ENCODE peak calls at places on chromosomes 7 and 10, in nine cellular contexts. One of them, this sample, is unnamed.

GRCh38 chr7:130972201-130972600 is 238.2 kb upstream of the KLF14 start:
- DNase-seq in AG08396: no peak
- DNase-seq in PC-3: no peak
- DNase-seq in left kidney: no peak
- DNase-seq in HTR-8/SVneo: no peak
- DNase-seq in fibroblast of mammary gland: no peak
- DNase-seq in head of caudate nucleus: no peak
- DNase-seq in lung: no peak
- DNase-seq in thoracic aorta: no peak
- DNase-seq in this sample: no peak

GRCh38 chr7:112290065-112290464 is 83.6 kb downstream of the ZNF277 start:
- DNase-seq in HTR-8/SVneo: peak; percentile 10
- DNase-seq in AG08396: peak; percentile 18
- DNase-seq in fibroblast of mammary gland: peak; percentile 21
- DNase-seq in head of caudate nucleus: no peak
- DNase-seq in thoracic aorta: no peak
- DNase-seq in PC-3: peak; percentile 45
- DNase-seq in lung: no peak
- DNase-seq in left kidney: no peak
- DNase-seq in this sample: peak; percentile 16

GRCh38 chr10:59648711-59649201 is 60.9 kb downstream of the SLC16A9 start:
- DNase-seq in AG08396: no peak
- DNase-seq in PC-3: no peak
- DNase-seq in left kidney: no peak
- DNase-seq in head of caudate nucleus: peak; percentile 40
- DNase-seq in HTR-8/SVneo: no peak
- DNase-seq in fibroblast of mammary gland: peak; percentile 40
- DNase-seq in thoracic aorta: no peak
- DNase-seq in lung: no peak
- DNase-seq in this sample: no peak

GRCh38 chr10:12826800-12827372 is 174.6 kb downstream of the CCDC3 start:
- DNase-seq in HTR-8/SVneo: no peak
- DNase-seq in fibroblast of mammary gland: no peak
- DNase-seq in thoracic aorta: no peak
- DNase-seq in PC-3: no peak
- DNase-seq in head of caudate nucleus: no peak
- DNase-seq in lung: no peak
- DNase-seq in left kidney: no peak
- DNase-seq in AG08396: no peak
- DNase-seq in this sample: no peak

GRCh38 chr10:58152698-58153263 is 114.9 kb downstream of the IPMK start:
- DNase-seq in left kidney: peak; percentile 68
- DNase-seq in thoracic aorta: no peak
- DNase-seq in HTR-8/SVneo: peak; percentile 31
- DNase-seq in head of caudate nucleus: peak; percentile 76
- DNase-seq in fibroblast of mammary gland: peak; percentile 75
- DNase-seq in lung: no peak
- DNase-seq in PC-3: peak; percentile 91
- DNase-seq in AG08396: peak; percentile 29
- DNase-seq in this sample: peak; percentile 41

GRCh38 chr7:68688416-68689086 is 909.7 kb upstream of the AUTS2 start:
- DNase-seq in thoracic aorta: no peak
- DNase-seq in HTR-8/SVneo: no peak
- DNase-seq in AG08396: no peak
- DNase-seq in fibroblast of mammary gland: no peak
- DNase-seq in left kidney: no peak
- DNase-seq in head of caudate nucleus: no peak
- DNase-seq in PC-3: no peak
- DNase-seq in lung: no peak
- DNase-seq in this sample: no peak

GRCh38 chr10:83078645-83079044 is 1060.7 kb upstream of the GHITM start:
- DNase-seq in left kidney: no peak
- DNase-seq in HTR-8/SVneo: no peak
- DNase-seq in lung: no peak
- DNase-seq in fibroblast of mammary gland: no peak
- DNase-seq in head of caudate nucleus: no peak
- DNase-seq in PC-3: no peak
- DNase-seq in AG08396: no peak
- DNase-seq in thoracic aorta: no peak
- DNase-seq in this sample: no peak

GRCh38 chr10:122091722-122092121 is 102.8 kb downstream of the TACC2 start:
- DNase-seq in HTR-8/SVneo: no peak
- DNase-seq in left kidney: no peak
- DNase-seq in lung: no peak
- DNase-seq in head of caudate nucleus: no peak
- DNase-seq in fibroblast of mammary gland: no peak
- DNase-seq in PC-3: no peak
- DNase-seq in AG08396: no peak
- DNase-seq in thoracic aorta: no peak
- DNase-seq in this sample: no peak

GRCh38 chr7:5422324-5423271 is 1.0 kb downstream of the TNRC18 start:
- DNase-seq in HTR-8/SVneo: no peak
- DNase-seq in AG08396: peak; percentile 45
- DNase-seq in head of caudate nucleus: peak; percentile 21
- DNase-seq in left kidney: peak; percentile 64
- DNase-seq in fibroblast of mammary gland: peak; percentile 55
- DNase-seq in thoracic aorta: no peak
- DNase-seq in PC-3: peak; percentile 44
- DNase-seq in lung: no peak
- DNase-seq in this sample: no peak

GRCh38 chr10:79102056-79102874 is 33.5 kb downstream of the ZMIZ1 start:
- DNase-seq in lung: no peak
- DNase-seq in head of caudate nucleus: peak; percentile 75
- DNase-seq in AG08396: peak; percentile 80
- DNase-seq in fibroblast of mammary gland: no peak
- DNase-seq in thoracic aorta: peak; percentile 28
- DNase-seq in HTR-8/SVneo: peak; percentile 50
- DNase-seq in PC-3: peak; percentile 49
- DNase-seq in left kidney: peak; percentile 95
- DNase-seq in this sample: peak; percentile 77

GRCh38 chr7:95493247-95493646 is 7.5 kb downstream of the ASB4 start:
- DNase-seq in AG08396: no peak
- DNase-seq in lung: no peak
- DNase-seq in thoracic aorta: no peak
- DNase-seq in PC-3: peak; percentile 74
- DNase-seq in head of caudate nucleus: no peak
- DNase-seq in HTR-8/SVneo: no peak
- DNase-seq in fibroblast of mammary gland: peak; percentile 67
- DNase-seq in left kidney: no peak
- DNase-seq in this sample: peak; percentile 50

GRCh38 chr10:18350340-18350739 is 210.1 kb downstream of the CACNB2 start:
- DNase-seq in HTR-8/SVneo: no peak
- DNase-seq in AG08396: no peak
- DNase-seq in thoracic aorta: no peak
- DNase-seq in lung: no peak
- DNase-seq in left kidney: peak; percentile 40
- DNase-seq in fibroblast of mammary gland: no peak
- DNase-seq in PC-3: no peak
- DNase-seq in head of caudate nucleus: no peak
- DNase-seq in this sample: no peak

GRCh38 chr10:79380125-79380917 is 33.1 kb downstream of the PPIF start:
- DNase-seq in fibroblast of mammary gland: peak; percentile 73
- DNase-seq in HTR-8/SVneo: no peak
- DNase-seq in head of caudate nucleus: no peak
- DNase-seq in thoracic aorta: no peak
- DNase-seq in left kidney: no peak
- DNase-seq in lung: no peak
- DNase-seq in AG08396: peak; percentile 75
- DNase-seq in PC-3: peak; percentile 77
- DNase-seq in this sample: no peak

GRCh38 chr10:132202070-132202970 is 15.6 kb downstream of the DPYSL4 start:
- DNase-seq in AG08396: no peak
- DNase-seq in HTR-8/SVneo: no peak
- DNase-seq in lung: no peak
- DNase-seq in head of caudate nucleus: no peak
- DNase-seq in fibroblast of mammary gland: no peak
- DNase-seq in PC-3: no peak
- DNase-seq in left kidney: no peak
- DNase-seq in thoracic aorta: no peak
- DNase-seq in this sample: no peak

GRCh38 chr10:43043773-43044394 is 33.0 kb upstream of the RET start:
- DNase-seq in PC-3: no peak
- DNase-seq in AG08396: no peak
- DNase-seq in HTR-8/SVneo: no peak
- DNase-seq in left kidney: no peak
- DNase-seq in lung: no peak
- DNase-seq in fibroblast of mammary gland: no peak
- DNase-seq in head of caudate nucleus: no peak
- DNase-seq in thoracic aorta: no peak
- DNase-seq in this sample: no peak

GRCh38 chr10:93436577-93436976 is 45.6 kb downstream of the MYOF start:
- DNase-seq in HTR-8/SVneo: no peak
- DNase-seq in thoracic aorta: peak; percentile 56
- DNase-seq in head of caudate nucleus: no peak
- DNase-seq in fibroblast of mammary gland: peak; percentile 98
- DNase-seq in lung: no peak
- DNase-seq in left kidney: peak; percentile 82
- DNase-seq in PC-3: peak; percentile 76
- DNase-seq in AG08396: peak; percentile 74
- DNase-seq in this sample: no peak

GRCh38 chr10:73577788-73578187 is 13.4 kb downstream of the USP54 start:
- DNase-seq in thoracic aorta: peak; percentile 66
- DNase-seq in AG08396: peak; percentile 26
- DNase-seq in fibroblast of mammary gland: peak; percentile 72
- DNase-seq in HTR-8/SVneo: no peak
- DNase-seq in PC-3: peak; percentile 99
- DNase-seq in left kidney: peak; percentile 62
- DNase-seq in lung: peak; percentile 87
- DNase-seq in head of caudate nucleus: peak; percentile 52
- DNase-seq in this sample: no peak

GRCh38 chr10:79243211-79244067 is 103.8 kb upstream of the PPIF start:
- DNase-seq in PC-3: no peak
- DNase-seq in thoracic aorta: no peak
- DNase-seq in fibroblast of mammary gland: no peak
- DNase-seq in left kidney: peak; percentile 93
- DNase-seq in AG08396: peak; percentile 60
- DNase-seq in lung: no peak
- DNase-seq in head of caudate nucleus: peak; percentile 83
- DNase-seq in HTR-8/SVneo: no peak
- DNase-seq in this sample: no peak

GRCh38 chr7:85730016-85730415 is 543.2 kb upstream of the SEMA3D start:
- DNase-seq in thoracic aorta: no peak
- DNase-seq in left kidney: peak; percentile 22
- DNase-seq in AG08396: no peak
- DNase-seq in lung: no peak
- DNase-seq in HTR-8/SVneo: no peak
- DNase-seq in fibroblast of mammary gland: peak; percentile 31
- DNase-seq in head of caudate nucleus: no peak
- DNase-seq in PC-3: peak; percentile 20
- DNase-seq in this sample: no peak

GRCh38 chr10:3237530-3237929 is 64.9 kb upstream of the PITRM1 start:
- DNase-seq in head of caudate nucleus: no peak
- DNase-seq in HTR-8/SVneo: no peak
- DNase-seq in PC-3: no peak
- DNase-seq in left kidney: no peak
- DNase-seq in AG08396: no peak
- DNase-seq in fibroblast of mammary gland: no peak
- DNase-seq in lung: no peak
- DNase-seq in thoracic aorta: no peak
- DNase-seq in this sample: no peak

GRCh38 chr10:24556746-24557742 is 166.6 kb downstream of the ARHGAP21 start:
- DNase-seq in left kidney: peak; percentile 79
- DNase-seq in AG08396: peak; percentile 45
- DNase-seq in thoracic aorta: no peak
- DNase-seq in lung: no peak
- DNase-seq in head of caudate nucleus: peak; percentile 63
- DNase-seq in fibroblast of mammary gland: peak; percentile 85
- DNase-seq in HTR-8/SVneo: peak; percentile 69
- DNase-seq in PC-3: peak; percentile 74
- DNase-seq in this sample: peak; percentile 22

GRCh38 chr10:76352300-76352699 is 920.9 kb downstream of the LRMDA start:
- DNase-seq in AG08396: peak; percentile 61
- DNase-seq in left kidney: no peak
- DNase-seq in head of caudate nucleus: no peak
- DNase-seq in lung: no peak
- DNase-seq in thoracic aorta: no peak
- DNase-seq in PC-3: peak; percentile 100
- DNase-seq in fibroblast of mammary gland: peak; percentile 94
- DNase-seq in HTR-8/SVneo: peak; percentile 68
- DNase-seq in this sample: peak; percentile 73

GRCh38 chr10:44809652-44810051 is 101.5 kb upstream of the TMEM72 start:
- DNase-seq in thoracic aorta: no peak
- DNase-seq in lung: no peak
- DNase-seq in head of caudate nucleus: no peak
- DNase-seq in HTR-8/SVneo: no peak
- DNase-seq in fibroblast of mammary gland: peak; percentile 43
- DNase-seq in AG08396: no peak
- DNase-seq in left kidney: no peak
- DNase-seq in PC-3: peak; percentile 48
- DNase-seq in this sample: no peak

GRCh38 chr10:69045441-69046300 is 42.2 kb upstream of the SRGN start:
- DNase-seq in HTR-8/SVneo: no peak
- DNase-seq in AG08396: no peak
- DNase-seq in head of caudate nucleus: no peak
- DNase-seq in PC-3: peak; percentile 68
- DNase-seq in left kidney: peak; percentile 18
- DNase-seq in lung: no peak
- DNase-seq in thoracic aorta: no peak
- DNase-seq in fibroblast of mammary gland: peak; percentile 40
- DNase-seq in this sample: no peak

GRCh38 chr10:102580230-102580629 is 64.0 kb upstream of the TRIM8 start:
- DNase-seq in left kidney: no peak
- DNase-seq in fibroblast of mammary gland: peak; percentile 57
- DNase-seq in PC-3: no peak
- DNase-seq in thoracic aorta: no peak
- DNase-seq in lung: no peak
- DNase-seq in HTR-8/SVneo: no peak
- DNase-seq in head of caudate nucleus: no peak
- DNase-seq in AG08396: no peak
- DNase-seq in this sample: peak; percentile 72